ENCODE peak calls at places on chromosomes 2 and 18, in ten cellular contexts. G is NCI-H2081; J is effector memory CD4-positive, alpha-beta T cell; I is iPS-NIHi11; T is HCT116; M is activated naive CD4-positive, alpha-beta T cell; Q is NCI-H524; N is SW 1271; V is NCI-H1417; X is astrocyte of the cerebellum. Z is an unnamed sample.
A peak's percentile ranks its signal among the peaks of the same experiment; 100 is the strongest.

GRCh38 chr18:14949800-14950415 is 201.9 kb downstream of the ANKRD30B start:
- DNase-seq in G (no peak), J (no peak), I (no peak), T (no peak), M (no peak), Q (no peak), N (no peak), V (no peak), X (no peak), Z (no peak)

GRCh38 chr2:199309973-199310372 is 147.8 kb downstream of the SATB2 start:
- DNase-seq in G (peak; percentile 91), J (no peak), I (no peak), T (no peak), M (no peak), Q (peak; percentile 90), N (no peak), V (peak; percentile 46), X (no peak), Z (no peak)

GRCh38 chr2:42875880-42876279 is 83.5 kb upstream of the HAAO start:
- DNase-seq in G (no peak), J (no peak), I (no peak), T (no peak), M (no peak), Q (no peak), N (no peak), V (no peak), X (no peak), Z (no peak)

GRCh38 chr2:153770359-153770991 is 101.2 kb upstream of the GALNT13 start:
- DNase-seq in G (no peak), J (no peak), I (peak; percentile 48), T (peak; percentile 2), M (no peak), Q (no peak), N (no peak), V (no peak), X (no peak), Z (no peak)

GRCh38 chr2:161321944-161322343 is 13.7 kb downstream of the PSMD14 start:
- DNase-seq in G (no peak), J (no peak), I (peak; percentile 11), T (no peak), M (no peak), Q (no peak), N (no peak), V (no peak), X (no peak), Z (no peak)

GRCh38 chr2:204545861-204546773 is 842 bp downstream of the PARD3B start:
- DNase-seq in G (peak; percentile 21), J (no peak), I (peak; percentile 32), T (no peak), M (no peak), Q (no peak), N (no peak), V (peak; percentile 83), X (no peak), Z (no peak)

GRCh38 chr2:54329482-54330225 is 73.6 kb upstream of the TSPYL6 start:
- DNase-seq in G (peak; percentile 43), J (no peak), I (no peak), T (no peak), M (no peak), Q (peak; percentile 66), N (no peak), V (no peak), X (no peak), Z (no peak)

GRCh38 chr18:6750411-6750810 is 20.9 kb downstream of the ARHGAP28 start:
- DNase-seq in G (no peak), J (no peak), I (no peak), T (no peak), M (no peak), Q (no peak), N (no peak), V (no peak), X (no peak), Z (no peak)

GRCh38 chr2:108194409-108195132 is 45.2 kb upstream of the SULT1C3 start:
- DNase-seq in G (peak; percentile 21), J (no peak), I (no peak), T (no peak), M (no peak), Q (no peak), N (no peak), V (no peak), X (no peak), Z (no peak)

GRCh38 chr2:162826901-162827300 is 11.7 kb downstream of the KCNH7 start:
- DNase-seq in G (no peak), J (no peak), I (no peak), T (no peak), M (no peak), Q (no peak), N (no peak), V (no peak), X (no peak), Z (no peak)

GRCh38 chr2:189580662-189581353 is at the start of gene SLC40A1:
- DNase-seq in G (peak; percentile 77), J (peak; percentile 23), I (peak; percentile 82), T (no peak), M (peak; percentile 71), Q (peak; percentile 63), N (no peak), V (peak; percentile 87), X (no peak), Z (peak; percentile 60)

GRCh38 chr2:153476491-153477095 is 2.0 kb downstream of the RPRM start:
- DNase-seq in G (no peak), J (no peak), I (peak; percentile 30), T (no peak), M (no peak), Q (no peak), N (no peak), V (no peak), X (no peak), Z (no peak)

GRCh38 chr18:9619990-9620389 is 5.6 kb upstream of the PPP4R1 start:
- DNase-seq in G (no peak), J (no peak), I (no peak), T (no peak), M (no peak), Q (no peak), N (no peak), V (no peak), X (no peak), Z (no peak)

GRCh38 chr2:160417745-160418397 is 75.7 kb downstream of the RBMS1 start:
- DNase-seq in G (no peak), J (no peak), I (no peak), T (no peak), M (no peak), Q (no peak), N (no peak), V (no peak), X (no peak), Z (no peak)

GRCh38 chr2:121372082-121372481 is 87.1 kb upstream of the TFCP2L1 start:
- DNase-seq in G (no peak), J (no peak), I (no peak), T (no peak), M (no peak), Q (no peak), N (no peak), V (no peak), X (no peak), Z (no peak)

GRCh38 chr2:85433511-85434089 is 15.1 kb downstream of the SH2D6 start:
- DNase-seq in G (peak; percentile 59), J (no peak), I (peak; percentile 26), T (no peak), M (no peak), Q (peak; percentile 79), N (no peak), V (peak; percentile 28), X (peak; percentile 89), Z (no peak)

GRCh38 chr18:47882641-47883040 is 47.8 kb downstream of the SMAD2 start:
- DNase-seq in G (no peak), J (no peak), I (no peak), T (no peak), M (no peak), Q (no peak), N (no peak), V (no peak), X (no peak), Z (no peak)

GRCh38 chr2:121860033-121860810 is 104.8 kb downstream of the TSN start:
- DNase-seq in G (no peak), J (no peak), I (no peak), T (no peak), M (no peak), Q (no peak), N (peak; percentile 60), V (no peak), X (no peak), Z (no peak)

GRCh38 chr18:8300749-8301148 is 308.5 kb upstream of the RAB12 start:
- DNase-seq in G (no peak), J (no peak), I (no peak), T (no peak), M (no peak), Q (no peak), N (no peak), V (no peak), X (no peak), Z (no peak)

GRCh38 chr2:85409719-85410583 is at the start of gene CAPG:
- DNase-seq in G (no peak), J (peak; percentile 14), I (no peak), T (no peak), M (peak; percentile 11), Q (no peak), N (no peak), V (no peak), X (no peak), Z (no peak)

GRCh38 chr2:241315879-241316700 is at the start of gene SEPTIN2:
- DNase-seq in G (peak; percentile 59), J (peak; percentile 80), I (no peak), T (peak; percentile 32), M (peak; percentile 84), Q (peak; percentile 23), N (peak; percentile 47), V (peak; percentile 85), X (no peak), Z (peak; percentile 69)

GRCh38 chr2:73896362-73897239 is 3.8 kb downstream of the ACTG2 start:
- DNase-seq in G (no peak), J (no peak), I (no peak), T (no peak), M (peak; percentile 10), Q (no peak), N (no peak), V (no peak), X (peak; percentile 98), Z (no peak)

GRCh38 chr2:156343940-156344301 is 11.4 kb upstream of the NR4A2 start:
- DNase-seq in G (no peak), J (no peak), I (no peak), T (no peak), M (no peak), Q (no peak), N (no peak), V (no peak), X (no peak), Z (no peak)

GRCh38 chr2:159065891-159066290 is 97.5 kb downstream of the TANC1 start:
- DNase-seq in G (no peak), J (no peak), I (no peak), T (no peak), M (no peak), Q (no peak), N (no peak), V (no peak), X (no peak), Z (no peak)

GRCh38 chr2:172596776-172597175 is 40.9 kb downstream of the PDK1 start:
- DNase-seq in G (peak; percentile 15), J (no peak), I (no peak), T (no peak), M (no peak), Q (no peak), N (no peak), V (no peak), X (no peak), Z (no peak)

GRCh38 chr2:109609352-109610024 is 4.3 kb downstream of the SEPTIN10 start:
- DNase-seq in G (no peak), J (no peak), I (no peak), T (peak; percentile 62), M (no peak), Q (no peak), N (peak; percentile 36), V (no peak), X (peak; percentile 49), Z (no peak)

GRCh38 chr2:33378551-33379220 is 97.8 kb upstream of the RASGRP3 start:
- DNase-seq in G (no peak), J (no peak), I (no peak), T (no peak), M (no peak), Q (no peak), N (no peak), V (no peak), X (no peak), Z (no peak)